ENCODE peak calls at places on chromosomes 5 and 9, in six cellular contexts. One of them, this sample, is unnamed.

GRCh38 chr9:18438300-18438925 is 35.5 kb upstream of the ADAMTSL1 start:
- DNase-seq in choroid plexus epithelial cell: peak
- DNase-seq in neural progenitor cell: peak
- DNase-seq in mesothelial cell of epicardium: peak
- DNase-seq in AG09319: no peak
- DNase-seq in NCI-H1436: no peak
- DNase-seq in this sample: peak

GRCh38 chr5:855771-856530 is 5.2 kb upstream of the ZDHHC11 start:
- DNase-seq in choroid plexus epithelial cell: no peak
- DNase-seq in NCI-H1436: no peak
- DNase-seq in neural progenitor cell: no peak
- DNase-seq in AG09319: no peak
- DNase-seq in mesothelial cell of epicardium: no peak
- DNase-seq in this sample: no peak

GRCh38 chr9:109560470-109561132 is 62.5 kb upstream of the PTPN3 start:
- DNase-seq in mesothelial cell of epicardium: no peak
- DNase-seq in choroid plexus epithelial cell: no peak
- DNase-seq in neural progenitor cell: peak
- DNase-seq in NCI-H1436: no peak
- DNase-seq in AG09319: no peak
- DNase-seq in this sample: no peak

GRCh38 chr9:98229090-98229395 is 26.4 kb downstream of the TBC1D2 start:
- DNase-seq in AG09319: no peak
- DNase-seq in mesothelial cell of epicardium: no peak
- DNase-seq in choroid plexus epithelial cell: no peak
- DNase-seq in NCI-H1436: no peak
- DNase-seq in neural progenitor cell: no peak
- DNase-seq in this sample: no peak

GRCh38 chr9:110076894-110077725 is 130.8 kb downstream of the C9orf152 start:
- DNase-seq in choroid plexus epithelial cell: peak
- DNase-seq in neural progenitor cell: no peak
- DNase-seq in NCI-H1436: no peak
- DNase-seq in AG09319: no peak
- DNase-seq in mesothelial cell of epicardium: no peak
- DNase-seq in this sample: peak

GRCh38 chr9:133869674-133870419 is 122.3 kb downstream of the VAV2 start:
- DNase-seq in NCI-H1436: no peak
- DNase-seq in choroid plexus epithelial cell: no peak
- DNase-seq in mesothelial cell of epicardium: no peak
- DNase-seq in neural progenitor cell: no peak
- DNase-seq in AG09319: no peak
- DNase-seq in this sample: peak

GRCh38 chr5:74272019-74272775 is 368.3 kb downstream of the ENC1 start:
- DNase-seq in AG09319: no peak
- DNase-seq in choroid plexus epithelial cell: peak
- DNase-seq in NCI-H1436: no peak
- DNase-seq in neural progenitor cell: no peak
- DNase-seq in mesothelial cell of epicardium: no peak
- DNase-seq in this sample: no peak

GRCh38 chr5:142091922-142092321 is 16.7 kb upstream of the NDFIP1 start:
- DNase-seq in neural progenitor cell: no peak
- DNase-seq in choroid plexus epithelial cell: no peak
- DNase-seq in mesothelial cell of epicardium: no peak
- DNase-seq in AG09319: no peak
- DNase-seq in NCI-H1436: no peak
- DNase-seq in this sample: no peak

GRCh38 chr9:133826289-133827085 is 88.3 kb upstream of the SARDH start:
- DNase-seq in NCI-H1436: no peak
- DNase-seq in choroid plexus epithelial cell: no peak
- DNase-seq in neural progenitor cell: no peak
- DNase-seq in mesothelial cell of epicardium: no peak
- DNase-seq in AG09319: no peak
- DNase-seq in this sample: no peak

GRCh38 chr5:84715087-84715486 is 330.4 kb upstream of the EDIL3 start:
- DNase-seq in mesothelial cell of epicardium: no peak
- DNase-seq in neural progenitor cell: no peak
- DNase-seq in AG09319: no peak
- DNase-seq in choroid plexus epithelial cell: peak
- DNase-seq in NCI-H1436: no peak
- DNase-seq in this sample: peak

GRCh38 chr9:2181794-2182193 is 166.6 kb downstream of the SMARCA2 start:
- DNase-seq in neural progenitor cell: peak
- DNase-seq in mesothelial cell of epicardium: no peak
- DNase-seq in choroid plexus epithelial cell: peak
- DNase-seq in NCI-H1436: no peak
- DNase-seq in AG09319: no peak
- DNase-seq in this sample: peak

GRCh38 chr5:112779531-112779930 is 41.8 kb downstream of the APC start:
- DNase-seq in AG09319: peak
- DNase-seq in neural progenitor cell: no peak
- DNase-seq in choroid plexus epithelial cell: peak
- DNase-seq in mesothelial cell of epicardium: no peak
- DNase-seq in NCI-H1436: no peak
- DNase-seq in this sample: peak

GRCh38 chr5:158903006-158903405 is 196.7 kb downstream of the EBF1 start:
- DNase-seq in NCI-H1436: no peak
- DNase-seq in mesothelial cell of epicardium: no peak
- DNase-seq in choroid plexus epithelial cell: no peak
- DNase-seq in AG09319: no peak
- DNase-seq in neural progenitor cell: peak
- DNase-seq in this sample: no peak

GRCh38 chr9:117290306-117290705 is 124.6 kb downstream of the ASTN2 start:
- DNase-seq in choroid plexus epithelial cell: no peak
- DNase-seq in mesothelial cell of epicardium: no peak
- DNase-seq in AG09319: no peak
- DNase-seq in neural progenitor cell: no peak
- DNase-seq in NCI-H1436: no peak
- DNase-seq in this sample: no peak

GRCh38 chr5:151082976-151083651 is 2.3 kb upstream of the TNIP1 start:
- DNase-seq in choroid plexus epithelial cell: no peak
- DNase-seq in neural progenitor cell: no peak
- DNase-seq in mesothelial cell of epicardium: no peak
- DNase-seq in AG09319: no peak
- DNase-seq in NCI-H1436: peak
- DNase-seq in this sample: no peak

GRCh38 chr5:139686356-139686918 is 38.3 kb downstream of the CXXC5 start:
- DNase-seq in AG09319: no peak
- DNase-seq in neural progenitor cell: no peak
- DNase-seq in choroid plexus epithelial cell: no peak
- DNase-seq in NCI-H1436: no peak
- DNase-seq in mesothelial cell of epicardium: no peak
- DNase-seq in this sample: no peak

GRCh38 chr5:168365581-168366081 is 74.2 kb downstream of the WWC1 start:
- DNase-seq in choroid plexus epithelial cell: no peak
- DNase-seq in neural progenitor cell: peak
- DNase-seq in NCI-H1436: no peak
- DNase-seq in mesothelial cell of epicardium: no peak
- DNase-seq in AG09319: no peak
- DNase-seq in this sample: peak

GRCh38 chr9:87464110-87464991 is 33.3 kb upstream of the DAPK1 start:
- DNase-seq in AG09319: peak
- DNase-seq in neural progenitor cell: no peak
- DNase-seq in NCI-H1436: no peak
- DNase-seq in choroid plexus epithelial cell: peak
- DNase-seq in mesothelial cell of epicardium: no peak
- DNase-seq in this sample: peak

GRCh38 chr9:98087420-98088354 is 31.2 kb downstream of the NANS start:
- DNase-seq in AG09319: no peak
- DNase-seq in neural progenitor cell: peak
- DNase-seq in mesothelial cell of epicardium: no peak
- DNase-seq in NCI-H1436: no peak
- DNase-seq in choroid plexus epithelial cell: peak
- DNase-seq in this sample: peak

GRCh38 chr9:86022687-86023266 is 76.6 kb downstream of the GOLM1 start:
- DNase-seq in mesothelial cell of epicardium: no peak
- DNase-seq in NCI-H1436: no peak
- DNase-seq in AG09319: no peak
- DNase-seq in neural progenitor cell: no peak
- DNase-seq in choroid plexus epithelial cell: no peak
- DNase-seq in this sample: no peak

GRCh38 chr5:31237159-31237558 is 43.7 kb downstream of the CDH6 start:
- DNase-seq in neural progenitor cell: no peak
- DNase-seq in choroid plexus epithelial cell: peak
- DNase-seq in AG09319: no peak
- DNase-seq in mesothelial cell of epicardium: no peak
- DNase-seq in NCI-H1436: no peak
- DNase-seq in this sample: peak

GRCh38 chr9:94843089-94843488 is 116.6 kb downstream of the AOPEP start:
- DNase-seq in neural progenitor cell: peak
- DNase-seq in AG09319: no peak
- DNase-seq in choroid plexus epithelial cell: no peak
- DNase-seq in NCI-H1436: no peak
- DNase-seq in mesothelial cell of epicardium: no peak
- DNase-seq in this sample: no peak

GRCh38 chr9:129838707-129839259 is 3.5 kb downstream of the USP20 start:
- DNase-seq in NCI-H1436: no peak
- DNase-seq in AG09319: peak
- DNase-seq in mesothelial cell of epicardium: no peak
- DNase-seq in choroid plexus epithelial cell: peak
- DNase-seq in neural progenitor cell: no peak
- DNase-seq in this sample: peak

GRCh38 chr5:5387192-5387591 is 35.3 kb upstream of the ICE1 start:
- DNase-seq in mesothelial cell of epicardium: no peak
- DNase-seq in choroid plexus epithelial cell: peak
- DNase-seq in NCI-H1436: no peak
- DNase-seq in neural progenitor cell: no peak
- DNase-seq in AG09319: no peak
- DNase-seq in this sample: no peak

GRCh38 chr5:143318833-143319232 is 84.7 kb downstream of the NR3C1 start:
- DNase-seq in AG09319: no peak
- DNase-seq in NCI-H1436: no peak
- DNase-seq in neural progenitor cell: no peak
- DNase-seq in mesothelial cell of epicardium: no peak
- DNase-seq in choroid plexus epithelial cell: no peak
- DNase-seq in this sample: no peak

GRCh38 chr5:1315018-1315708 is 20.3 kb upstream of the TERT start:
- DNase-seq in AG09319: no peak
- DNase-seq in NCI-H1436: no peak
- DNase-seq in choroid plexus epithelial cell: no peak
- DNase-seq in mesothelial cell of epicardium: no peak
- DNase-seq in neural progenitor cell: no peak
- DNase-seq in this sample: no peak

This sample was measured in fibroblast of pulmonary artery.